ENCODE peak calls at places on chromosomes 5 and 9, in seven cellular contexts. K is HepG2, N is esophagus squamous epithelium, V is A549, H is transverse colon, L is spleen, C is body of pancreas. G is an unnamed sample.
A peak's percentile ranks its signal among the peaks of the same experiment; 100 is the strongest.

GRCh38 chr9:38126730-38127129 is 57.7 kb upstream of the SHB start:
- DNase-seq in V (no peak), N (no peak), H (no peak), L (no peak), K (no peak), C (no peak), G (no peak)

GRCh38 chr9:126702501-126703329 is 89.0 kb downstream of the LMX1B start:
- DNase-seq in H (no peak), V (peak; percentile 50), L (peak; percentile 79), K (no peak), C (no peak), N (no peak), G (no peak)

GRCh38 chr9:2966846-2967372 is 123.0 kb upstream of the PUM3 start:
- DNase-seq in K (no peak), L (no peak), H (no peak), V (no peak), C (no peak), N (no peak), G (no peak)

GRCh38 chr5:74766348-74766886 is 500 bp downstream of the GFM2 start:
- DNase-seq in C (no peak), K (peak; percentile 19), N (no peak), V (peak; percentile 66), H (no peak), L (no peak), G (peak; percentile 76)

GRCh38 chr5:16902846-16903245 is 33.2 kb downstream of the MYO10 start:
- DNase-seq in L (no peak), V (no peak), C (peak; percentile 80), K (no peak), N (no peak), H (no peak), G (no peak)

GRCh38 chr5:138241688-138242547 is 28.8 kb upstream of the CDC23 start:
- DNase-seq in N (no peak), V (no peak), H (no peak), C (peak; percentile 57), K (peak; percentile 15), L (peak; percentile 83), G (peak; percentile 52)

GRCh38 chr9:126514037-126514821 is 99.5 kb upstream of the LMX1B start:
- DNase-seq in C (peak; percentile 56), K (no peak), L (peak; percentile 94), N (no peak), H (peak; percentile 59), V (peak; percentile 87), G (peak; percentile 80)

GRCh38 chr9:38208206-38208901 is 139.3 kb upstream of the SHB start:
- DNase-seq in C (peak; percentile 74), H (no peak), N (no peak), V (no peak), K (peak; percentile 20), L (no peak), G (no peak)

GRCh38 chr5:178535299-178536175 is 54.7 kb downstream of the COL23A1 start:
- DNase-seq in L (peak; percentile 72), C (no peak), N (no peak), K (no peak), V (no peak), H (no peak), G (peak; percentile 83)

GRCh38 chr5:93585054-93585751 is 2.2 kb downstream of the NR2F1 start:
- DNase-seq in V (no peak), C (peak; percentile 57), L (no peak), K (no peak), N (no peak), H (no peak), G (peak; percentile 44)

DNA sequence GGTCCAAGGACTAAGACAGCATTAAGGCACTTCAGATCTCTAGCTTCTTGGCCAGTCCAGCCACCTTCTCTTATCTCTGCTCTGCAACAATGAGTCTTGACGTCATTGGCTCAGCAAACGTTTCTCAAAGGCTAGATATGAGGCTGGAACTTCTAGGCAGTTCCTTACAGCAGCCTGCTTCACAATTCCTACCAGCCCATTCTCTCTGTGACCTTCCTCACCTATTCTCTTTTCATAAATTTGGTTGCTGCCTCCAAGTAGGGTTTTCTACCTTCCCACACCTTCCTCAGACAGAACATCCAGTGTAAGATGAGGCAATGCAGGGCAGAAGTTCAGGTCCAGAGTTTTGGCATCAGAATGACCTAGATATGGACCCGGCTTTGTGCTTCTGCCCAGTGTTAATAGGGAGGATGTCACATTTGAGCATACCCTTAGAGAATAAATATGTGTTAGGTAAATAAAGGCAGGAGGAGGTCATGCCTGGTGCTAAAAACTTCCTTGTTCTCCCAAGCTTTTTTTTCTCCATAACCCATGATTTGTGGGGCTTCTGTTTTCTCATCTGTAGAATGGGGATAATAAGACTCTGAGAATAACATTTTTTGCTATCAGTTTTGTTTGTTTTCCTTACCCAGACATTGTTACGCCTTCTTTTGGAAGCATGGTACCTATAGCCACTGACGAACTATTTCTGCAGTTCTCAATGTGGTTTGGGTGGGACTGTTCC is 220.7 kb upstream of the TRIM32 start:
- DNase-seq in V (no peak), K (no peak), H (no peak), N (no peak), C (peak; percentile 37), L (no peak), G (peak; percentile 95)
- TF ChIP-seq POLR2A in V (no peak), K (no peak), H (no peak), N (no peak), C (peak; percentile 48), L (no peak), G (peak; percentile 79)

DNA sequence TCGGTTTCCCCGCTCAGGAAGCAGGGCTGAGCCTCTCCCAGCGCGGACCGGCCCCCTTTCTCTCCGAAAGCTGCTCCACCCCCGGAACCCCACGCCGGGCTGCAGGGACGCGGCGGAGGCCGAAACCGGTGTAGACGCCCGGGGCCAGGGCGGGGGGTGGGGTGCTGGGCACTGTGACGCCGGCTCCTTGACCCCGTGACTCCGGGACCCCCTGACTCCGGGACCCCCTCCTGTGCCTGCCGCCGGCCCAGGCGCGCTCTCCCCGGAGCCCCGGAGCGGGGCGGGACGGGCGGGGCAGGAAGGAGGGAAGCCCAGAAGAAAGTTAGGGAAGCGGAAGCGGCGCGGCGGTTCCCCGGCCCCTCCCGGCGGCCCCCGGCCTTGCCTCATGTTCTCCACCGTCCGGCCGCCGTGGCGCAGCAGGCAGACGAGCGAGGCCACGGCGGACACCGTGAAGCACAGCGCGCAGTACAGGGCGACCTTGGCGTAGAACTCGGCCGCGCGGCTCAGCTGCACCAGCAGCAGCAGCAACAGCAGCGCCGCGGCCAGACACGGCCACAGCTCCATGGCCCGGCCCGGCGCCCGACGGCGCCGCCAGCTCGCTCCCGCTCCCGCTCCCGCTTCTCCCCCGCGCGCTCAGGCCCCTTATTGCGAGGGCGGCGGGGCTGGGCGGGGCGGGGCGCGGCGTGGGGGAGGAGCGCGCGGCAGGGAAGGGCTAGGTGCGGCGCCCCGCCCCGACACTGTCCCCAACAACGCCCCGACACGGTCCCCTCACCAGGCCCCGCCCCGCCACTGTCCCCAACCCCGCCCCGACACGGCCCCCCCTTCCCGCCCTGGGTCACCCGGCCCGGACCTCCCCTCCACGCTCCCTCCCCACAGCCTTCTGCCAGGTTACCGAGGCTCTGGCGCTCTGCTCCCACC is at the start of gene AGPAT2:
- DNase-seq in K (no peak), H (peak; percentile 92), N (peak; percentile 35), L (peak; percentile 95), V (peak; percentile 74), C (peak; percentile 95), G (peak; percentile 47)
- TF ChIP-seq POLR2A in K (no peak), H (peak; percentile 78), N (peak; percentile 63), L (peak; percentile 56), V (peak; percentile 82), C (peak; percentile 82), G (no peak)

DNA sequence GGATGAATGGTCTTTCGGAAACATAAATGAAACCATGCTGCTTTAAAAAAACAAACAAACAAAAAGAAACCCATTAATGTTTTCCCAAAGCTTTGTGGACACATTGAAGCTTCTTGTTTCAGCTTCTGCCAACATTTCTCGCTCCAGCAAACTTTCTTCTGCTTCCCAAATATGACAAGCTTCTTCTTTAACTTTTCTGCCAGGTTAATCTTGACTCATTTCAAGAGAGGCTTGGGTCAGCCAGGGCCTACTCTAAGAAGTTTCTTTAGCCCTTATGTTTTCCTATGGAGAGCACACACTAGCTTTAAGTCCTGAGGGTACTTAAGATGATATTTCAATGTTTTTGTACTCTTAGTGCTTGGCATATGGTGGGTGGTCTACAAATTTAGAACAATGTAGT is 6.1 kb downstream of the ANXA1 start:
- DNase-seq in V (no peak), N (no peak), K (no peak), L (no peak), H (no peak), C (no peak), G (no peak)
- TF ChIP-seq POLR2A in V (no peak), N (no peak), K (no peak), L (no peak), H (no peak), C (no peak), G (no peak)

DNA sequence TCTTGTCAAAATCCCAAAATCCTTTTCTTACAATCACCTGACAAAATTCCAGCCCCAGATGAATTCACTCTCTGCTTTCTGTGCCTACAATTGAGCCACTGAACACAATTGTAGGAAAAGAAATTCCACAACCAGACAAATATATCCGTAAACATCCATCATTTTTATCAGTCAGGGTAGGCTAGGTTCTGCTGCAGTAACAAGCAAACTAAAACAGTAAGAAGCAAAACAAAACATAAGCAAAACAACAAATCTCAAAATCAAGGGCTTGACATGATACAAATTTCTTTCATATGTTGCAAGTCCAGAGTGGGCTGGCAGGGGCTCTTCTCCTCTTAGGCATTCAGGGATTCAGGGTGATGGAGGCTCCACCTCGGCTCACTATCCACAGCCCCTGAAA is 114.2 kb upstream of the MAN2A1 start:
- DNase-seq in C (no peak), H (no peak), K (no peak), N (no peak), V (no peak), L (no peak), G (no peak)
- TF ChIP-seq POLR2A in C (no peak), H (no peak), K (no peak), N (no peak), V (no peak), L (no peak), G (no peak)

GRCh38 chr5:116848974-116849586 is 274.5 kb upstream of the SEMA6A start:
- DNase-seq in H (no peak), L (no peak), N (no peak), K (peak; percentile 72), C (no peak), V (no peak), G (no peak)

GRCh38 chr5:116859666-116860320 is 285.2 kb upstream of the SEMA6A start:
- DNase-seq in L (no peak), N (no peak), V (no peak), C (no peak), K (peak; percentile 33), H (no peak), G (no peak)

GRCh38 chr5:116856271-116856670 is 281.6 kb upstream of the SEMA6A start:
- DNase-seq in V (no peak), N (no peak), K (no peak), H (no peak), L (no peak), C (no peak), G (no peak)

GRCh38 chr5:116858705-116859333 is 284.2 kb upstream of the SEMA6A start:
- DNase-seq in V (no peak), K (peak; percentile 90), H (no peak), C (no peak), N (no peak), L (no peak), G (no peak)

DNA sequence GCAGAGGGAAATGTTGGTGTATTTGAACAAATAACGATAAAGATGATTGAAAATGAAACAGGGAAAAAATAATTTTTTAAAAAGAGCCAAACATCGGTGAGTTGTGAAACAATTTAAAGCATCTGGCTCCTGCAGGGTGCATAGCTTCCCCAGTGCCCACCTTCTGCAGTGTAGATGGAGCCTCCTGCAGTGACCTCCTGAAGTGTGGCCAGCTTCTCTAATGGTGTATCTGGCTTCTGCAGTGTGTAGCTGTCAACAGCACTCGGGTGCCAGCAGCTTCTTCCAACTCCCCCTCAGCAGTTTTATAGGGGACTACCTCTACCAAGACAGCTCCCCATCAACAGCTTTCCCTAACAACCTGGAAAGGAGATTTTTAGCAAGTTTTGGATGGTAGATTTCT is 279.4 kb upstream of the SEMA6A start:
- DNase-seq in L (no peak), N (no peak), V (no peak), C (no peak), K (no peak), H (no peak), G (no peak)
- TF ChIP-seq POLR2A in L (no peak), N (no peak), V (no peak), C (no peak), K (no peak), H (no peak), G (no peak)

G was measured in erythroblast.